ENCODE peak calls at places on chromosomes 2 and 18, in ten cellular contexts. One of them, this sample, is unnamed.

GRCh38 chr2:61376211-61376610 is 94.7 kb downstream of the USP34 start:
- DNase-seq in H54: no peak
- DNase-seq in activated CD4-positive, alpha-beta T cell treated with anti-CD3 and anti-CD28 coated beads, Interleukin-2, amount 50 U/mL, for 1 hour: no peak
- DNase-seq in AG08396: no peak
- DNase-seq in stimulated activated CD4-positive, alpha-beta T cell treated with anti-CD3 and anti-CD28 coated beads, Interleukin-12 subunit alpha, Interleukin-12 subunit beta, amount 100 ng/mL, for 24 hours: no peak
- DNase-seq in GM12864: no peak
- DNase-seq in stimulated activated CD8-positive, alpha-beta memory T cell treated with anti-CD3 and anti-CD28 coated beads, Interleukin-15, amount 100 ng/mL, for 24 hours: no peak
- DNase-seq in left ventricle myocardium inferior: no peak
- DNase-seq in T-helper 1 cell: no peak
- DNase-seq in memory B cell: no peak
- DNase-seq in this sample: no peak

GRCh38 chr2:67476808-67477790 is 80.0 kb downstream of the ETAA1 start:
- DNase-seq in H54: peak; percentile 5
- DNase-seq in activated CD4-positive, alpha-beta T cell treated with anti-CD3 and anti-CD28 coated beads, Interleukin-2, amount 50 U/mL, for 1 hour: no peak
- DNase-seq in AG08396: peak; percentile 21
- DNase-seq in stimulated activated CD4-positive, alpha-beta T cell treated with anti-CD3 and anti-CD28 coated beads, Interleukin-12 subunit alpha, Interleukin-12 subunit beta, amount 100 ng/mL, for 24 hours: no peak
- DNase-seq in GM12864: peak; percentile 4
- DNase-seq in stimulated activated CD8-positive, alpha-beta memory T cell treated with anti-CD3 and anti-CD28 coated beads, Interleukin-15, amount 100 ng/mL, for 24 hours: no peak
- DNase-seq in left ventricle myocardium inferior: no peak
- DNase-seq in T-helper 1 cell: no peak
- DNase-seq in memory B cell: no peak
- DNase-seq in this sample: no peak

GRCh38 chr2:29165362-29166236 is 50.4 kb downstream of the CLIP4 start:
- DNase-seq in H54: no peak
- DNase-seq in activated CD4-positive, alpha-beta T cell treated with anti-CD3 and anti-CD28 coated beads, Interleukin-2, amount 50 U/mL, for 1 hour: no peak
- DNase-seq in AG08396: peak; percentile 25
- DNase-seq in stimulated activated CD4-positive, alpha-beta T cell treated with anti-CD3 and anti-CD28 coated beads, Interleukin-12 subunit alpha, Interleukin-12 subunit beta, amount 100 ng/mL, for 24 hours: no peak
- DNase-seq in GM12864: no peak
- DNase-seq in stimulated activated CD8-positive, alpha-beta memory T cell treated with anti-CD3 and anti-CD28 coated beads, Interleukin-15, amount 100 ng/mL, for 24 hours: no peak
- DNase-seq in left ventricle myocardium inferior: no peak
- DNase-seq in T-helper 1 cell: no peak
- DNase-seq in memory B cell: no peak
- DNase-seq in this sample: no peak

GRCh38 chr2:72722492-72723090 is 103.2 kb downstream of the EXOC6B start:
- DNase-seq in H54: no peak
- DNase-seq in activated CD4-positive, alpha-beta T cell treated with anti-CD3 and anti-CD28 coated beads, Interleukin-2, amount 50 U/mL, for 1 hour: no peak
- DNase-seq in AG08396: peak; percentile 58
- DNase-seq in stimulated activated CD4-positive, alpha-beta T cell treated with anti-CD3 and anti-CD28 coated beads, Interleukin-12 subunit alpha, Interleukin-12 subunit beta, amount 100 ng/mL, for 24 hours: no peak
- DNase-seq in GM12864: no peak
- DNase-seq in stimulated activated CD8-positive, alpha-beta memory T cell treated with anti-CD3 and anti-CD28 coated beads, Interleukin-15, amount 100 ng/mL, for 24 hours: no peak
- DNase-seq in left ventricle myocardium inferior: no peak
- DNase-seq in T-helper 1 cell: no peak
- DNase-seq in memory B cell: no peak
- DNase-seq in this sample: no peak

GRCh38 chr2:167187910-167188595 is 299.8 kb downstream of the XIRP2 start:
- DNase-seq in H54: no peak
- DNase-seq in activated CD4-positive, alpha-beta T cell treated with anti-CD3 and anti-CD28 coated beads, Interleukin-2, amount 50 U/mL, for 1 hour: no peak
- DNase-seq in AG08396: no peak
- DNase-seq in stimulated activated CD4-positive, alpha-beta T cell treated with anti-CD3 and anti-CD28 coated beads, Interleukin-12 subunit alpha, Interleukin-12 subunit beta, amount 100 ng/mL, for 24 hours: no peak
- DNase-seq in GM12864: no peak
- DNase-seq in stimulated activated CD8-positive, alpha-beta memory T cell treated with anti-CD3 and anti-CD28 coated beads, Interleukin-15, amount 100 ng/mL, for 24 hours: no peak
- DNase-seq in left ventricle myocardium inferior: no peak
- DNase-seq in T-helper 1 cell: no peak
- DNase-seq in memory B cell: no peak
- DNase-seq in this sample: no peak

GRCh38 chr2:189144700-189145211 is 34.8 kb downstream of the COL5A2 start:
- DNase-seq in H54: no peak
- DNase-seq in activated CD4-positive, alpha-beta T cell treated with anti-CD3 and anti-CD28 coated beads, Interleukin-2, amount 50 U/mL, for 1 hour: no peak
- DNase-seq in AG08396: no peak
- DNase-seq in stimulated activated CD4-positive, alpha-beta T cell treated with anti-CD3 and anti-CD28 coated beads, Interleukin-12 subunit alpha, Interleukin-12 subunit beta, amount 100 ng/mL, for 24 hours: no peak
- DNase-seq in GM12864: no peak
- DNase-seq in stimulated activated CD8-positive, alpha-beta memory T cell treated with anti-CD3 and anti-CD28 coated beads, Interleukin-15, amount 100 ng/mL, for 24 hours: no peak
- DNase-seq in left ventricle myocardium inferior: no peak
- DNase-seq in T-helper 1 cell: no peak
- DNase-seq in memory B cell: no peak
- DNase-seq in this sample: no peak

GRCh38 chr18:28127228-28127627 is 49.7 kb downstream of the CDH2 start:
- DNase-seq in H54: no peak
- DNase-seq in activated CD4-positive, alpha-beta T cell treated with anti-CD3 and anti-CD28 coated beads, Interleukin-2, amount 50 U/mL, for 1 hour: no peak
- DNase-seq in AG08396: no peak
- DNase-seq in stimulated activated CD4-positive, alpha-beta T cell treated with anti-CD3 and anti-CD28 coated beads, Interleukin-12 subunit alpha, Interleukin-12 subunit beta, amount 100 ng/mL, for 24 hours: no peak
- DNase-seq in GM12864: no peak
- DNase-seq in stimulated activated CD8-positive, alpha-beta memory T cell treated with anti-CD3 and anti-CD28 coated beads, Interleukin-15, amount 100 ng/mL, for 24 hours: no peak
- DNase-seq in left ventricle myocardium inferior: peak; percentile 46
- DNase-seq in T-helper 1 cell: no peak
- DNase-seq in memory B cell: no peak
- DNase-seq in this sample: no peak

GRCh38 chr2:98347298-98348065 is 1.2 kb downstream of the CNGA3 start:
- DNase-seq in H54: no peak
- DNase-seq in activated CD4-positive, alpha-beta T cell treated with anti-CD3 and anti-CD28 coated beads, Interleukin-2, amount 50 U/mL, for 1 hour: no peak
- DNase-seq in AG08396: no peak
- DNase-seq in stimulated activated CD4-positive, alpha-beta T cell treated with anti-CD3 and anti-CD28 coated beads, Interleukin-12 subunit alpha, Interleukin-12 subunit beta, amount 100 ng/mL, for 24 hours: no peak
- DNase-seq in GM12864: no peak
- DNase-seq in stimulated activated CD8-positive, alpha-beta memory T cell treated with anti-CD3 and anti-CD28 coated beads, Interleukin-15, amount 100 ng/mL, for 24 hours: no peak
- DNase-seq in left ventricle myocardium inferior: no peak
- DNase-seq in T-helper 1 cell: no peak
- DNase-seq in memory B cell: no peak
- DNase-seq in this sample: no peak

GRCh38 chr2:39202639-39203369 is 41.0 kb downstream of the CDKL4 start:
- DNase-seq in H54: no peak
- DNase-seq in activated CD4-positive, alpha-beta T cell treated with anti-CD3 and anti-CD28 coated beads, Interleukin-2, amount 50 U/mL, for 1 hour: no peak
- DNase-seq in AG08396: no peak
- DNase-seq in stimulated activated CD4-positive, alpha-beta T cell treated with anti-CD3 and anti-CD28 coated beads, Interleukin-12 subunit alpha, Interleukin-12 subunit beta, amount 100 ng/mL, for 24 hours: no peak
- DNase-seq in GM12864: no peak
- DNase-seq in stimulated activated CD8-positive, alpha-beta memory T cell treated with anti-CD3 and anti-CD28 coated beads, Interleukin-15, amount 100 ng/mL, for 24 hours: no peak
- DNase-seq in left ventricle myocardium inferior: no peak
- DNase-seq in T-helper 1 cell: no peak
- DNase-seq in memory B cell: no peak
- DNase-seq in this sample: no peak

GRCh38 chr2:63875143-63875542 is 33.4 kb downstream of the UGP2 start:
- DNase-seq in H54: no peak
- DNase-seq in activated CD4-positive, alpha-beta T cell treated with anti-CD3 and anti-CD28 coated beads, Interleukin-2, amount 50 U/mL, for 1 hour: no peak
- DNase-seq in AG08396: no peak
- DNase-seq in stimulated activated CD4-positive, alpha-beta T cell treated with anti-CD3 and anti-CD28 coated beads, Interleukin-12 subunit alpha, Interleukin-12 subunit beta, amount 100 ng/mL, for 24 hours: no peak
- DNase-seq in GM12864: no peak
- DNase-seq in stimulated activated CD8-positive, alpha-beta memory T cell treated with anti-CD3 and anti-CD28 coated beads, Interleukin-15, amount 100 ng/mL, for 24 hours: no peak
- DNase-seq in left ventricle myocardium inferior: no peak
- DNase-seq in T-helper 1 cell: no peak
- DNase-seq in memory B cell: no peak
- DNase-seq in this sample: no peak

GRCh38 chr2:62321890-62322289 is 126.0 kb downstream of the B3GNT2 start:
- DNase-seq in H54: no peak
- DNase-seq in activated CD4-positive, alpha-beta T cell treated with anti-CD3 and anti-CD28 coated beads, Interleukin-2, amount 50 U/mL, for 1 hour: no peak
- DNase-seq in AG08396: no peak
- DNase-seq in stimulated activated CD4-positive, alpha-beta T cell treated with anti-CD3 and anti-CD28 coated beads, Interleukin-12 subunit alpha, Interleukin-12 subunit beta, amount 100 ng/mL, for 24 hours: no peak
- DNase-seq in GM12864: no peak
- DNase-seq in stimulated activated CD8-positive, alpha-beta memory T cell treated with anti-CD3 and anti-CD28 coated beads, Interleukin-15, amount 100 ng/mL, for 24 hours: no peak
- DNase-seq in left ventricle myocardium inferior: no peak
- DNase-seq in T-helper 1 cell: no peak
- DNase-seq in memory B cell: no peak
- DNase-seq in this sample: no peak

GRCh38 chr2:45009928-45010705 is 865 bp upstream of the SIX2 start:
- DNase-seq in H54: peak; percentile 67
- DNase-seq in activated CD4-positive, alpha-beta T cell treated with anti-CD3 and anti-CD28 coated beads, Interleukin-2, amount 50 U/mL, for 1 hour: no peak
- DNase-seq in AG08396: peak; percentile 68
- DNase-seq in stimulated activated CD4-positive, alpha-beta T cell treated with anti-CD3 and anti-CD28 coated beads, Interleukin-12 subunit alpha, Interleukin-12 subunit beta, amount 100 ng/mL, for 24 hours: no peak
- DNase-seq in GM12864: no peak
- DNase-seq in stimulated activated CD8-positive, alpha-beta memory T cell treated with anti-CD3 and anti-CD28 coated beads, Interleukin-15, amount 100 ng/mL, for 24 hours: no peak
- DNase-seq in left ventricle myocardium inferior: peak; percentile 84
- DNase-seq in T-helper 1 cell: no peak
- DNase-seq in memory B cell: no peak
- DNase-seq in this sample: no peak

GRCh38 chr2:114400890-114401289 is 41.6 kb upstream of the DPP10 start:
- DNase-seq in H54: no peak
- DNase-seq in activated CD4-positive, alpha-beta T cell treated with anti-CD3 and anti-CD28 coated beads, Interleukin-2, amount 50 U/mL, for 1 hour: no peak
- DNase-seq in AG08396: no peak
- DNase-seq in stimulated activated CD4-positive, alpha-beta T cell treated with anti-CD3 and anti-CD28 coated beads, Interleukin-12 subunit alpha, Interleukin-12 subunit beta, amount 100 ng/mL, for 24 hours: no peak
- DNase-seq in GM12864: no peak
- DNase-seq in stimulated activated CD8-positive, alpha-beta memory T cell treated with anti-CD3 and anti-CD28 coated beads, Interleukin-15, amount 100 ng/mL, for 24 hours: no peak
- DNase-seq in left ventricle myocardium inferior: no peak
- DNase-seq in T-helper 1 cell: no peak
- DNase-seq in memory B cell: no peak
- DNase-seq in this sample: no peak

GRCh38 chr2:73156539-73157124 is 43.9 kb upstream of the RAB11FIP5 start:
- DNase-seq in H54: peak; percentile 74
- DNase-seq in activated CD4-positive, alpha-beta T cell treated with anti-CD3 and anti-CD28 coated beads, Interleukin-2, amount 50 U/mL, for 1 hour: peak; percentile 27
- DNase-seq in AG08396: peak; percentile 81
- DNase-seq in stimulated activated CD4-positive, alpha-beta T cell treated with anti-CD3 and anti-CD28 coated beads, Interleukin-12 subunit alpha, Interleukin-12 subunit beta, amount 100 ng/mL, for 24 hours: no peak
- DNase-seq in GM12864: no peak
- DNase-seq in stimulated activated CD8-positive, alpha-beta memory T cell treated with anti-CD3 and anti-CD28 coated beads, Interleukin-15, amount 100 ng/mL, for 24 hours: no peak
- DNase-seq in left ventricle myocardium inferior: peak; percentile 61
- DNase-seq in T-helper 1 cell: peak; percentile 6
- DNase-seq in memory B cell: no peak
- DNase-seq in this sample: no peak

GRCh38 chr2:204027105-204027504 is 90.5 kb downstream of the ICOS start:
- DNase-seq in H54: no peak
- DNase-seq in activated CD4-positive, alpha-beta T cell treated with anti-CD3 and anti-CD28 coated beads, Interleukin-2, amount 50 U/mL, for 1 hour: peak; percentile 16
- DNase-seq in AG08396: no peak
- DNase-seq in stimulated activated CD4-positive, alpha-beta T cell treated with anti-CD3 and anti-CD28 coated beads, Interleukin-12 subunit alpha, Interleukin-12 subunit beta, amount 100 ng/mL, for 24 hours: no peak
- DNase-seq in GM12864: no peak
- DNase-seq in stimulated activated CD8-positive, alpha-beta memory T cell treated with anti-CD3 and anti-CD28 coated beads, Interleukin-15, amount 100 ng/mL, for 24 hours: no peak
- DNase-seq in left ventricle myocardium inferior: no peak
- DNase-seq in T-helper 1 cell: peak; percentile 10
- DNase-seq in memory B cell: no peak
- DNase-seq in this sample: no peak

GRCh38 chr2:168920504-168921157 is 19.5 kb downstream of the G6PC2 start:
- DNase-seq in H54: no peak
- DNase-seq in activated CD4-positive, alpha-beta T cell treated with anti-CD3 and anti-CD28 coated beads, Interleukin-2, amount 50 U/mL, for 1 hour: no peak
- DNase-seq in AG08396: peak; percentile 21
- DNase-seq in stimulated activated CD4-positive, alpha-beta T cell treated with anti-CD3 and anti-CD28 coated beads, Interleukin-12 subunit alpha, Interleukin-12 subunit beta, amount 100 ng/mL, for 24 hours: no peak
- DNase-seq in GM12864: no peak
- DNase-seq in stimulated activated CD8-positive, alpha-beta memory T cell treated with anti-CD3 and anti-CD28 coated beads, Interleukin-15, amount 100 ng/mL, for 24 hours: no peak
- DNase-seq in left ventricle myocardium inferior: no peak
- DNase-seq in T-helper 1 cell: no peak
- DNase-seq in memory B cell: no peak
- DNase-seq in this sample: no peak

GRCh38 chr2:71298914-71299313 is 32.7 kb upstream of the ZNF638 start:
- DNase-seq in H54: no peak
- DNase-seq in activated CD4-positive, alpha-beta T cell treated with anti-CD3 and anti-CD28 coated beads, Interleukin-2, amount 50 U/mL, for 1 hour: no peak
- DNase-seq in AG08396: no peak
- DNase-seq in stimulated activated CD4-positive, alpha-beta T cell treated with anti-CD3 and anti-CD28 coated beads, Interleukin-12 subunit alpha, Interleukin-12 subunit beta, amount 100 ng/mL, for 24 hours: no peak
- DNase-seq in GM12864: no peak
- DNase-seq in stimulated activated CD8-positive, alpha-beta memory T cell treated with anti-CD3 and anti-CD28 coated beads, Interleukin-15, amount 100 ng/mL, for 24 hours: no peak
- DNase-seq in left ventricle myocardium inferior: no peak
- DNase-seq in T-helper 1 cell: no peak
- DNase-seq in memory B cell: no peak
- DNase-seq in this sample: no peak

GRCh38 chr2:7919510-7919909 is 762.3 kb upstream of the ID2 start:
- DNase-seq in H54: peak; percentile 5
- DNase-seq in activated CD4-positive, alpha-beta T cell treated with anti-CD3 and anti-CD28 coated beads, Interleukin-2, amount 50 U/mL, for 1 hour: no peak
- DNase-seq in AG08396: no peak
- DNase-seq in stimulated activated CD4-positive, alpha-beta T cell treated with anti-CD3 and anti-CD28 coated beads, Interleukin-12 subunit alpha, Interleukin-12 subunit beta, amount 100 ng/mL, for 24 hours: no peak
- DNase-seq in GM12864: no peak
- DNase-seq in stimulated activated CD8-positive, alpha-beta memory T cell treated with anti-CD3 and anti-CD28 coated beads, Interleukin-15, amount 100 ng/mL, for 24 hours: no peak
- DNase-seq in left ventricle myocardium inferior: no peak
- DNase-seq in T-helper 1 cell: no peak
- DNase-seq in memory B cell: no peak
- DNase-seq in this sample: no peak

GRCh38 chr18:1499265-1499664 is 594.6 kb downstream of the ADCYAP1 start:
- DNase-seq in H54: no peak
- DNase-seq in activated CD4-positive, alpha-beta T cell treated with anti-CD3 and anti-CD28 coated beads, Interleukin-2, amount 50 U/mL, for 1 hour: no peak
- DNase-seq in AG08396: no peak
- DNase-seq in stimulated activated CD4-positive, alpha-beta T cell treated with anti-CD3 and anti-CD28 coated beads, Interleukin-12 subunit alpha, Interleukin-12 subunit beta, amount 100 ng/mL, for 24 hours: no peak
- DNase-seq in GM12864: no peak
- DNase-seq in stimulated activated CD8-positive, alpha-beta memory T cell treated with anti-CD3 and anti-CD28 coated beads, Interleukin-15, amount 100 ng/mL, for 24 hours: no peak
- DNase-seq in left ventricle myocardium inferior: no peak
- DNase-seq in T-helper 1 cell: no peak
- DNase-seq in memory B cell: no peak
- DNase-seq in this sample: no peak

GRCh38 chr2:43005211-43005974 is 213.0 kb upstream of the HAAO start:
- DNase-seq in H54: no peak
- DNase-seq in activated CD4-positive, alpha-beta T cell treated with anti-CD3 and anti-CD28 coated beads, Interleukin-2, amount 50 U/mL, for 1 hour: no peak
- DNase-seq in AG08396: no peak
- DNase-seq in stimulated activated CD4-positive, alpha-beta T cell treated with anti-CD3 and anti-CD28 coated beads, Interleukin-12 subunit alpha, Interleukin-12 subunit beta, amount 100 ng/mL, for 24 hours: no peak
- DNase-seq in GM12864: no peak
- DNase-seq in stimulated activated CD8-positive, alpha-beta memory T cell treated with anti-CD3 and anti-CD28 coated beads, Interleukin-15, amount 100 ng/mL, for 24 hours: no peak
- DNase-seq in left ventricle myocardium inferior: no peak
- DNase-seq in T-helper 1 cell: no peak
- DNase-seq in memory B cell: no peak
- DNase-seq in this sample: no peak

GRCh38 chr2:70861774-70862644 is 26.4 kb upstream of the CD207 start:
- DNase-seq in H54: peak; percentile 75
- DNase-seq in activated CD4-positive, alpha-beta T cell treated with anti-CD3 and anti-CD28 coated beads, Interleukin-2, amount 50 U/mL, for 1 hour: peak; percentile 66
- DNase-seq in AG08396: peak; percentile 89
- DNase-seq in stimulated activated CD4-positive, alpha-beta T cell treated with anti-CD3 and anti-CD28 coated beads, Interleukin-12 subunit alpha, Interleukin-12 subunit beta, amount 100 ng/mL, for 24 hours: peak; percentile 54
- DNase-seq in GM12864: no peak
- DNase-seq in stimulated activated CD8-positive, alpha-beta memory T cell treated with anti-CD3 and anti-CD28 coated beads, Interleukin-15, amount 100 ng/mL, for 24 hours: peak; percentile 47
- DNase-seq in left ventricle myocardium inferior: peak; percentile 70
- DNase-seq in T-helper 1 cell: peak; percentile 48
- DNase-seq in memory B cell: peak; percentile 72
- DNase-seq in this sample: no peak

GRCh38 chr18:79911871-79912270 is 39.6 kb downstream of the SLC66A2 start:
- DNase-seq in H54: no peak
- DNase-seq in activated CD4-positive, alpha-beta T cell treated with anti-CD3 and anti-CD28 coated beads, Interleukin-2, amount 50 U/mL, for 1 hour: no peak
- DNase-seq in AG08396: no peak
- DNase-seq in stimulated activated CD4-positive, alpha-beta T cell treated with anti-CD3 and anti-CD28 coated beads, Interleukin-12 subunit alpha, Interleukin-12 subunit beta, amount 100 ng/mL, for 24 hours: no peak
- DNase-seq in GM12864: no peak
- DNase-seq in stimulated activated CD8-positive, alpha-beta memory T cell treated with anti-CD3 and anti-CD28 coated beads, Interleukin-15, amount 100 ng/mL, for 24 hours: no peak
- DNase-seq in left ventricle myocardium inferior: no peak
- DNase-seq in T-helper 1 cell: no peak
- DNase-seq in memory B cell: no peak
- DNase-seq in this sample: no peak

GRCh38 chr18:39274535-39274934 is 1708.9 kb upstream of the CELF4 start:
- DNase-seq in H54: no peak
- DNase-seq in activated CD4-positive, alpha-beta T cell treated with anti-CD3 and anti-CD28 coated beads, Interleukin-2, amount 50 U/mL, for 1 hour: no peak
- DNase-seq in AG08396: no peak
- DNase-seq in stimulated activated CD4-positive, alpha-beta T cell treated with anti-CD3 and anti-CD28 coated beads, Interleukin-12 subunit alpha, Interleukin-12 subunit beta, amount 100 ng/mL, for 24 hours: no peak
- DNase-seq in GM12864: no peak
- DNase-seq in stimulated activated CD8-positive, alpha-beta memory T cell treated with anti-CD3 and anti-CD28 coated beads, Interleukin-15, amount 100 ng/mL, for 24 hours: no peak
- DNase-seq in left ventricle myocardium inferior: no peak
- DNase-seq in T-helper 1 cell: no peak
- DNase-seq in memory B cell: no peak
- DNase-seq in this sample: no peak

GRCh38 chr2:18701981-18702380 is 112.6 kb upstream of the NT5C1B start:
- DNase-seq in H54: no peak
- DNase-seq in activated CD4-positive, alpha-beta T cell treated with anti-CD3 and anti-CD28 coated beads, Interleukin-2, amount 50 U/mL, for 1 hour: no peak
- DNase-seq in AG08396: peak; percentile 11
- DNase-seq in stimulated activated CD4-positive, alpha-beta T cell treated with anti-CD3 and anti-CD28 coated beads, Interleukin-12 subunit alpha, Interleukin-12 subunit beta, amount 100 ng/mL, for 24 hours: no peak
- DNase-seq in GM12864: no peak
- DNase-seq in stimulated activated CD8-positive, alpha-beta memory T cell treated with anti-CD3 and anti-CD28 coated beads, Interleukin-15, amount 100 ng/mL, for 24 hours: no peak
- DNase-seq in left ventricle myocardium inferior: no peak
- DNase-seq in T-helper 1 cell: no peak
- DNase-seq in memory B cell: no peak
- DNase-seq in this sample: no peak

GRCh38 chr18:8794133-8794986 is 89.0 kb downstream of the MTCL1 start:
- DNase-seq in H54: no peak
- DNase-seq in activated CD4-positive, alpha-beta T cell treated with anti-CD3 and anti-CD28 coated beads, Interleukin-2, amount 50 U/mL, for 1 hour: no peak
- DNase-seq in AG08396: no peak
- DNase-seq in stimulated activated CD4-positive, alpha-beta T cell treated with anti-CD3 and anti-CD28 coated beads, Interleukin-12 subunit alpha, Interleukin-12 subunit beta, amount 100 ng/mL, for 24 hours: no peak
- DNase-seq in GM12864: no peak
- DNase-seq in stimulated activated CD8-positive, alpha-beta memory T cell treated with anti-CD3 and anti-CD28 coated beads, Interleukin-15, amount 100 ng/mL, for 24 hours: no peak
- DNase-seq in left ventricle myocardium inferior: no peak
- DNase-seq in T-helper 1 cell: no peak
- DNase-seq in memory B cell: no peak
- DNase-seq in this sample: no peak

GRCh38 chr2:202377308-202377736 is 1.2 kb downstream of the BMPR2 start:
- DNase-seq in H54: peak; percentile 20
- DNase-seq in activated CD4-positive, alpha-beta T cell treated with anti-CD3 and anti-CD28 coated beads, Interleukin-2, amount 50 U/mL, for 1 hour: no peak
- DNase-seq in AG08396: peak; percentile 41
- DNase-seq in stimulated activated CD4-positive, alpha-beta T cell treated with anti-CD3 and anti-CD28 coated beads, Interleukin-12 subunit alpha, Interleukin-12 subunit beta, amount 100 ng/mL, for 24 hours: no peak
- DNase-seq in GM12864: no peak
- DNase-seq in stimulated activated CD8-positive, alpha-beta memory T cell treated with anti-CD3 and anti-CD28 coated beads, Interleukin-15, amount 100 ng/mL, for 24 hours: no peak
- DNase-seq in left ventricle myocardium inferior: peak; percentile 33
- DNase-seq in T-helper 1 cell: peak; percentile 4
- DNase-seq in memory B cell: no peak
- DNase-seq in this sample: no peak

GRCh38 chr18:58180172-58180571 is 136.1 kb downstream of the NEDD4L start:
- DNase-seq in H54: no peak
- DNase-seq in activated CD4-positive, alpha-beta T cell treated with anti-CD3 and anti-CD28 coated beads, Interleukin-2, amount 50 U/mL, for 1 hour: no peak
- DNase-seq in AG08396: no peak
- DNase-seq in stimulated activated CD4-positive, alpha-beta T cell treated with anti-CD3 and anti-CD28 coated beads, Interleukin-12 subunit alpha, Interleukin-12 subunit beta, amount 100 ng/mL, for 24 hours: no peak
- DNase-seq in GM12864: no peak
- DNase-seq in stimulated activated CD8-positive, alpha-beta memory T cell treated with anti-CD3 and anti-CD28 coated beads, Interleukin-15, amount 100 ng/mL, for 24 hours: no peak
- DNase-seq in left ventricle myocardium inferior: no peak
- DNase-seq in T-helper 1 cell: no peak
- DNase-seq in memory B cell: no peak
- DNase-seq in this sample: no peak

GRCh38 chr2:155054712-155055111 is 356.2 kb downstream of the KCNJ3 start:
- DNase-seq in H54: no peak
- DNase-seq in activated CD4-positive, alpha-beta T cell treated with anti-CD3 and anti-CD28 coated beads, Interleukin-2, amount 50 U/mL, for 1 hour: no peak
- DNase-seq in AG08396: no peak
- DNase-seq in stimulated activated CD4-positive, alpha-beta T cell treated with anti-CD3 and anti-CD28 coated beads, Interleukin-12 subunit alpha, Interleukin-12 subunit beta, amount 100 ng/mL, for 24 hours: no peak
- DNase-seq in GM12864: no peak
- DNase-seq in stimulated activated CD8-positive, alpha-beta memory T cell treated with anti-CD3 and anti-CD28 coated beads, Interleukin-15, amount 100 ng/mL, for 24 hours: no peak
- DNase-seq in left ventricle myocardium inferior: no peak
- DNase-seq in T-helper 1 cell: no peak
- DNase-seq in memory B cell: no peak
- DNase-seq in this sample: no peak